ENCODE peak calls at places on chromosomes 12 and 14, in six cellular contexts. N is H9, U is IMR-90, G is H1, T is mesenchymal stem cell, B is neuronal stem cell. I is an unnamed sample.

GRCh38 chr12:131500564-131500963 is 210.3 kb upstream of the SFSWAP start:
- DNase-seq in N (peak), U (no peak), G (no peak), T (no peak), B (no peak), I (no peak)

GRCh38 chr12:85441740-85442139 is 161.7 kb downstream of the ALX1 start:
- DNase-seq in N (no peak), U (peak), G (no peak), T (no peak), B (no peak), I (no peak)

GRCh38 chr12:96912943-96913342 is 5.9 kb downstream of the NEDD1 start:
- DNase-seq in N (no peak), U (no peak), G (no peak), T (no peak), B (no peak), I (no peak)

GRCh38 chr12:78703820-78704525 is 160.6 kb upstream of the SYT1 start:
- DNase-seq in N (no peak), U (peak), G (no peak), T (peak), B (no peak), I (no peak)

GRCh38 chr12:6038160-6038559 is 86.3 kb downstream of the VWF start:
- DNase-seq in N (peak), U (peak), G (peak), T (peak), B (peak), I (peak)

GRCh38 chr14:55701638-55702037 is 121.6 kb downstream of the KTN1 start:
- DNase-seq in N (no peak), U (peak), G (no peak), T (no peak), B (no peak), I (no peak)

GRCh38 chr12:11584213-11584855 is 65.1 kb upstream of the ETV6 start:
- DNase-seq in N (no peak), U (no peak), G (no peak), T (no peak), B (no peak), I (peak)

GRCh38 chr12:24256636-24257150 is 307.2 kb upstream of the SOX5 start:
- DNase-seq in N (no peak), U (no peak), G (no peak), T (no peak), B (peak), I (no peak)

GRCh38 chr12:75892779-75893408 is 138.7 kb downstream of the PHLDA1 start:
- DNase-seq in N (no peak), U (peak), G (no peak), T (peak), B (no peak), I (peak)

GRCh38 chr14:94120667-94121335 is 8.6 kb downstream of the IFI27L2 start:
- DNase-seq in N (no peak), U (peak), G (no peak), T (peak), B (no peak), I (no peak)

GRCh38 chr14:86723254-86723624 is 1193.3 kb downstream of the FLRT2 start:
- DNase-seq in N (no peak), U (peak), G (no peak), T (no peak), B (no peak), I (no peak)

GRCh38 chr12:98752726-98753125 is 107.6 kb downstream of the APAF1 start:
- DNase-seq in N (no peak), U (peak), G (no peak), T (no peak), B (no peak), I (no peak)

GRCh38 chr14:103103461-103104388 is 9.2 kb downstream of the EXOC3L4 start:
- DNase-seq in N (peak), U (peak), G (no peak), T (peak), B (no peak), I (peak)

GRCh38 chr12:1518763-1519516 is 75.4 kb downstream of the FBXL14 start:
- DNase-seq in N (peak), U (peak), G (no peak), T (peak), B (no peak), I (no peak)

GRCh38 chr14:77347746-77348145 is 26.9 kb downstream of the GSTZ1 start:
- DNase-seq in N (no peak), U (no peak), G (no peak), T (no peak), B (no peak), I (peak)

DNA sequence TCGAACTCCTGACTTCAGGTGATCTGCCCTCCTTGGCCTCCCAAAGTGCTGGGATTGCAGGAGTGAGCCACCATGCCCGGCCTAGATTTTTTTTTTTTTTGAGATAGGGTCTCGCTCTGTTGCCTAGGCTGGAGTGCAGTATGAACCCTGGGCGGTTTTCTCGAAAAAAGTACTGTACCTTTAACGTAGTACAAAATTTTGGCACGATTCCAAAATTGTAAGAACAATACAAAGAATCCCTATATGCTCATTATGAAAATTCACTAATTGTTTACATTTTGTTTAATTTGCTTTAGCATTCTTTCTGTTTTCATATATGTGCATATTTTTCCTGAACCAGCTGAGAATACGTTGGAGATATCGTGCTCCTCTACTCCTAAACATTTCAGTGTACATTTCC is 97.9 kb downstream of the RPS6KA5 start:
- DNase-seq in N (no peak), U (no peak), G (no peak), T (no peak), B (no peak), I (no peak)
- H2AK5ac ChIP-seq in N (no peak), U (no peak), G (no peak), T (no peak), B (no peak), I (no peak)

GRCh38 chr12:93050748-93051081 is 121.6 kb upstream of the EEA1 start:
- DNase-seq in N (no peak), U (no peak), G (no peak), T (no peak), B (no peak), I (no peak)

GRCh38 chr12:93048646-93049045 is 119.6 kb upstream of the EEA1 start:
- DNase-seq in N (no peak), U (no peak), G (no peak), T (no peak), B (no peak), I (no peak)

GRCh38 chr12:93047118-93047517 is 118.0 kb upstream of the EEA1 start:
- DNase-seq in N (no peak), U (no peak), G (no peak), T (no peak), B (no peak), I (no peak)

GRCh38 chr12:93054021-93054420 is 124.9 kb upstream of the EEA1 start:
- DNase-seq in N (no peak), U (no peak), G (no peak), T (no peak), B (no peak), I (no peak)

GRCh38 chr12:93050026-93050747 is 121.1 kb upstream of the EEA1 start:
- DNase-seq in N (no peak), U (peak), G (no peak), T (no peak), B (no peak), I (no peak)
- H3K4me2 ChIP-seq in N (no peak), U (peak), G (no peak), T (no peak), B (no peak), I (no peak)

GRCh38 chr14:72549848-72550247 is 344.1 kb downstream of the DPF3 start:
- DNase-seq in N (no peak), U (no peak), G (no peak), T (no peak), B (no peak), I (no peak)

GRCh38 chr14:72549026-72549425 is 344.9 kb downstream of the DPF3 start:
- DNase-seq in N (no peak), U (peak), G (no peak), T (no peak), B (no peak), I (no peak)

GRCh38 chr14:72552236-72552635 is 341.7 kb downstream of the DPF3 start:
- DNase-seq in N (no peak), U (no peak), G (no peak), T (no peak), B (no peak), I (no peak)

GRCh38 chr14:72547999-72548398 is 345.9 kb downstream of the DPF3 start:
- DNase-seq in N (no peak), U (no peak), G (no peak), T (no peak), B (no peak), I (no peak)

DNA sequence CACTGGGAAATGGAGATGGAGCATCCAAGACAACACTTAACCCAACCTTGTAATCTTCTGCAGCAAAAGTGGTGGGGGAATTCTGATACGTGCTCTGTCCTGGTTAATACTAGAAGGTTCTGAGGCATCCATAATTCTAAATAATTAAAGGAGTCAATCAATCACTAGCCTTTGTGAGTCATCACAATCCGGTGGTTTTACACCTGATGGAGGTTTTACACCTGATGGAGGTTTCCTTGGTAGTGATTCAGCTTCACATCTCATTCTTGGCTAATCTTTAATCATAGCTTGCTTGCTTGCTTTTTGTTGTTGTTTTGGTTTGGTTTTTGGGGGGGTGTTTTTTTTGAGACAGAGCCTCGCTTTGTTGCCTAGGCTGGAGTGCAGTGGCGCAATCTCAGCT is 343.4 kb downstream of the DPF3 start:
- DNase-seq in N (no peak), U (no peak), G (no peak), T (no peak), B (no peak), I (no peak)
- H2AK5ac ChIP-seq in N (no peak), U (no peak), G (no peak), T (no peak), B (no peak), I (no peak)

GRCh38 chr12:4630262-4630661 is 18.6 kb downstream of the AKAP3 start:
- DNase-seq in N (no peak), U (no peak), G (no peak), T (no peak), B (no peak), I (no peak)

GRCh38 chr12:4626543-4626942 is 22.3 kb downstream of the AKAP3 start:
- DNase-seq in N (no peak), U (no peak), G (no peak), T (no peak), B (no peak), I (no peak)

DNA sequence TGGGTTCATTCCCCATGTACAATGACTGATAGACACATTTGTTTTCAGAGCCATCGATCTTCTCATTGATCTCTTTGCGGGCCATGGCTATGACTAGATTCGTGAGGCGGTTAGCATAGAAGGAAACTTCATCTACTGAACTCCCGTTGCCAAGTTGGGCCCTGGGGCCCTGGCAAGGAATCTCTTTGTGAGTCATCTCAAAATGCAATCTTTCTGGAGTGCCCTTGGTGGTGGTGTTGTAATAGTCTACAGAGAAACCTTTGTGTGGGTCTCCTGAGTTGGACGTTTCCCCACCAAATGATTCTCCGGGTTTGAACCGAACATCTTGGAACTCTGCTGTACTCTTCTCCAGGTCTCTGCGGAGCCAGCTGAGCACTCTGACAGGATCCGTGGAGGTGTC is 20.4 kb downstream of the AKAP3 start:
- DNase-seq in N (no peak), U (no peak), G (no peak), T (no peak), B (no peak), I (peak)
- H3K4me2 ChIP-seq in N (no peak), U (no peak), G (no peak), T (no peak), B (no peak), I (no peak)

GRCh38 chr14:74407801-74408154 is 18.2 kb downstream of the SYNDIG1L start:
- DNase-seq in N (no peak), U (no peak), G (no peak), T (no peak), B (no peak), I (no peak)

GRCh38 chr14:74407021-74407800 is 18.8 kb downstream of the SYNDIG1L start:
- DNase-seq in N (no peak), U (no peak), G (no peak), T (no peak), B (no peak), I (no peak)

GRCh38 chr14:74404435-74404834 is 21.6 kb downstream of the SYNDIG1L start:
- DNase-seq in N (no peak), U (no peak), G (no peak), T (no peak), B (no peak), I (no peak)

GRCh38 chr14:74403619-74404417 is 22.2 kb downstream of the SYNDIG1L start:
- DNase-seq in N (no peak), U (no peak), G (no peak), T (no peak), B (no peak), I (no peak)

GRCh38 chr14:74405663-74406062 is 20.3 kb downstream of the SYNDIG1L start:
- DNase-seq in N (no peak), U (no peak), G (no peak), T (no peak), B (no peak), I (no peak)
- H2AK5ac ChIP-seq in N (no peak), U (no peak), G (no peak), T (no peak), B (peak), I (no peak)

GRCh38 chr14:21525995-21526671 is at the start of gene SALL2:
- DNase-seq in N (peak), U (peak), G (peak), T (peak), B (peak), I (no peak)
- H3K4me2 ChIP-seq in N (peak), U (peak), G (peak), T (peak), B (peak), I (peak)

GRCh38 chr14:35403085-35403396 is 1.5 kb downstream of the NFKBIA start:
- DNase-seq in N (no peak), U (peak), G (no peak), T (no peak), B (no peak), I (peak)
- H2AK5ac ChIP-seq in N (no peak), U (peak), G (no peak), T (peak), B (peak), I (no peak)

I was measured in trophoblast cell.